ENCODE peak calls at places on chromosome 1, in six cellular contexts. V is A549, R is esophagus squamous epithelium, L is ovary, I is H1, Z is Peyer's patch. P is an unnamed sample.

GRCh38 chr1:176541663-176542062 is 78.7 kb downstream of the PAPPA2 start:
- DNase-seq in L (no peak), V (no peak), Z (no peak), I (no peak), R (no peak), P (no peak)

GRCh38 chr1:89142160-89142559 is 16.2 kb upstream of the GBP2 start:
- DNase-seq in L (no peak), I (no peak), R (no peak), V (no peak), Z (no peak), P (no peak)

GRCh38 chr1:176033879-176034278 is 173.2 kb downstream of the COP1 start:
- DNase-seq in V (no peak), R (no peak), I (no peak), L (no peak), Z (no peak), P (no peak)

GRCh38 chr1:247400685-247401084 is 15.3 kb upstream of the NLRP3 start:
- DNase-seq in V (no peak), Z (no peak), R (no peak), L (no peak), I (no peak), P (no peak)

GRCh38 chr1:245262876-245263625 is 108.3 kb downstream of the KIF26B start:
- DNase-seq in V (no peak), I (no peak), Z (no peak), L (no peak), R (no peak), P (no peak)

GRCh38 chr1:41355356-41355755 is 5.9 kb upstream of the FOXO6 start:
- DNase-seq in R (no peak), Z (no peak), L (no peak), I (no peak), V (no peak), P (no peak)

GRCh38 chr1:147152772-147153171 is 19.5 kb downstream of the PRKAB2 start:
- DNase-seq in L (no peak), V (no peak), I (no peak), R (no peak), Z (no peak), P (no peak)

GRCh38 chr1:155320661-155321576 is at the start of gene RUSC1:
- DNase-seq in L (peak), R (no peak), V (no peak), Z (peak), I (peak), P (peak)

GRCh38 chr1:59750612-59751395 is 63.9 kb upstream of the HOOK1 start:
- DNase-seq in Z (no peak), V (no peak), L (peak), R (no peak), I (no peak), P (peak)

GRCh38 chr1:225626698-225627097 is 26.2 kb downstream of the ENAH start:
- DNase-seq in I (no peak), L (no peak), Z (no peak), R (no peak), V (no peak), P (no peak)

GRCh38 chr1:26285366-26286063 is 5.6 kb downstream of the SH3BGRL3 start:
- DNase-seq in V (peak), R (no peak), L (no peak), I (no peak), Z (peak), P (no peak)

GRCh38 chr1:65850281-65850680 is 57.6 kb downstream of the PDE4B start:
- DNase-seq in I (no peak), R (no peak), V (no peak), L (no peak), Z (no peak), P (no peak)

GRCh38 chr1:27527223-27527856 is 37.4 kb upstream of the WASF2 start:
- DNase-seq in I (peak), R (no peak), Z (peak), L (peak), V (no peak), P (peak)

GRCh38 chr1:228798548-228798947 is 63.3 kb downstream of the RHOU start:
- DNase-seq in I (no peak), R (no peak), Z (no peak), L (no peak), V (no peak), P (no peak)

GRCh38 chr1:223700942-223701637 is 11.2 kb upstream of the CAPN2 start:
- DNase-seq in L (peak), I (no peak), V (peak), R (no peak), Z (no peak), P (peak)

GRCh38 chr1:51518730-51519047 is 377 bp downstream of the EPS15 start:
- DNase-seq in L (peak), V (peak), Z (peak), R (no peak), I (no peak), P (peak)

GRCh38 chr1:59947047-59947938 is 20.7 kb upstream of the CYP2J2 start:
- DNase-seq in Z (peak), L (no peak), I (no peak), R (peak), V (peak), P (peak)

GRCh38 chr1:10033359-10033845 is 644 bp downstream of the UBE4B start:
- DNase-seq in I (no peak), R (no peak), Z (no peak), V (peak), L (peak), P (peak)

GRCh38 chr1:118249641-118250040 is 64.6 kb upstream of the SPAG17 start:
- DNase-seq in R (no peak), V (no peak), L (no peak), I (no peak), Z (no peak), P (no peak)

GRCh38 chr1:212124891-212125582 is 89.5 kb downstream of the DTL start:
- DNase-seq in I (no peak), L (no peak), Z (no peak), V (no peak), R (peak), P (no peak)

GRCh38 chr1:90574692-90575370 is 142.3 kb downstream of the BARHL2 start:
- DNase-seq in I (no peak), L (no peak), V (no peak), Z (no peak), R (no peak), P (no peak)

GRCh38 chr1:178189814-178190213 is 95.9 kb downstream of the RASAL2 start:
- DNase-seq in V (peak), Z (no peak), R (no peak), L (no peak), I (peak), P (peak)

GRCh38 chr1:168319691-168320090 is 39.0 kb downstream of the TBX19 start:
- DNase-seq in I (no peak), V (no peak), L (peak), R (no peak), Z (no peak), P (no peak)

GRCh38 chr1:21302747-21303715 is 12.8 kb upstream of the ECE1 start:
- DNase-seq in Z (no peak), I (no peak), L (no peak), V (no peak), R (no peak), P (peak)

GRCh38 chr1:218625393-218625792 is 280.3 kb downstream of the TGFB2 start:
- DNase-seq in V (no peak), I (no peak), L (no peak), R (no peak), Z (no peak), P (no peak)

GRCh38 chr1:230836801-230837200 is 31.5 kb downstream of the C1orf198 start:
- DNase-seq in V (no peak), I (no peak), L (no peak), Z (no peak), R (no peak), P (no peak)

GRCh38 chr1:232147215-232147614 is 482.7 kb downstream of the SIPA1L2 start:
- DNase-seq in Z (no peak), V (no peak), L (no peak), I (no peak), R (no peak), P (no peak)

GRCh38 chr1:178609015-178609414 is 96.1 kb downstream of the TEX35 start:
- DNase-seq in L (no peak), R (no peak), I (no peak), Z (no peak), V (no peak), P (no peak)

GRCh38 chr1:30512253-30512921 is 211.0 kb downstream of the MATN1 start:
- DNase-seq in R (no peak), L (no peak), Z (no peak), I (no peak), V (no peak), P (no peak)

GRCh38 chr1:222454782-222455181 is 93.1 kb downstream of the HHIPL2 start:
- DNase-seq in L (no peak), I (no peak), V (no peak), Z (no peak), R (no peak), P (no peak)

GRCh38 chr1:14598007-14598497 is 433 bp upstream of the KAZN start:
- DNase-seq in R (no peak), V (no peak), I (no peak), Z (no peak), L (peak), P (peak)

GRCh38 chr1:98045211-98046030 is 124.6 kb upstream of the DPYD start:
- DNase-seq in V (peak), I (no peak), R (no peak), Z (no peak), L (no peak), P (no peak)

GRCh38 chr1:222643603-222643936 is 25.7 kb downstream of the MIA3 start:
- DNase-seq in R (no peak), L (no peak), Z (peak), I (no peak), V (peak), P (no peak)

GRCh38 chr1:202349263-202349928 is 897 bp downstream of the PPP1R12B start:
- DNase-seq in V (no peak), L (no peak), R (no peak), I (no peak), Z (no peak), P (no peak)

GRCh38 chr1:171532520-171532919 is 47.2 kb downstream of the PRRC2C start:
- DNase-seq in V (no peak), Z (no peak), L (no peak), I (no peak), R (no peak), P (no peak)

GRCh38 chr1:111906111-111906510 is 83.4 kb downstream of the KCND3 start:
- DNase-seq in L (no peak), V (no peak), I (no peak), Z (no peak), R (no peak), P (no peak)

GRCh38 chr1:174898102-174898802 is 101.5 kb upstream of the CACYBP start:
- DNase-seq in V (no peak), R (no peak), L (no peak), Z (no peak), I (no peak), P (no peak)

GRCh38 chr1:151807131-151807530 is 1.9 kb upstream of the LINGO4 start:
- DNase-seq in I (no peak), R (no peak), Z (no peak), V (no peak), L (no peak), P (no peak)

GRCh38 chr1:151805066-151805820 is at the start of gene LINGO4:
- DNase-seq in I (no peak), V (no peak), L (no peak), Z (no peak), R (no peak), P (peak)

GRCh38 chr1:151803915-151804314 is 1.3 kb downstream of the LINGO4 start:
- DNase-seq in L (no peak), I (no peak), R (no peak), Z (no peak), V (no peak), P (no peak)

GRCh38 chr1:151803164-151803563 is 2.1 kb downstream of the LINGO4 start:
- DNase-seq in V (no peak), R (no peak), I (no peak), L (no peak), Z (no peak), P (no peak)

DNA sequence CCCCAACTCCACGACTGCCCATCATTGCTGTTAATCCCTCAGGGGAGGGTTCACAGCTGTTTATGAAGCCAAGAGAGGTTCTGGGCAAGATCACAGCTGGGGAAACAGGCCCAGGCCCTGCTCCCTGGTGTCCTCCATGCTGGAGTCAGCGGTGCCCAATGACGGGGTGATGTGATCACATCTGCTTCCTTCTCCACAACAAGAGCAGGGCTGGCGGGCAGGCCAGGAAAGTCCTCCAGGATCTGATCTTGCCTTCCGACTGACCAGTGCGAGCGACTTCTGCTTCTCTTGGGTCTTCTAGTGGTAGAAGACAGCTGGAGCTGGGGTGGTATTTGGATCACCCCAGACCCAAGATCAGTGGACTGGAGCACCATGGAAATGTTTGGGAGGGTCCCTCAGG is 951 bp upstream of the LINGO4 start:
- DNase-seq in Z (no peak), L (no peak), V (no peak), R (no peak), I (no peak), P (no peak)
- TF ChIP-seq POLR2A in Z (no peak), L (no peak), V (no peak), R (no peak), I (no peak), P (no peak)

GRCh38 chr1:1358433-1359201 is at the start of gene MXRA8:
- DNase-seq in I (no peak), V (no peak), R (no peak), L (peak), Z (no peak), P (peak)
- H3K4me3 ChIP-seq in I (peak), V (no peak), R (peak), L (peak), Z (peak), P (no peak)

GRCh38 chr1:7561331-7561921 is 209.7 kb upstream of the VAMP3 start:
- DNase-seq in I (peak), V (no peak), R (no peak), Z (no peak), L (no peak), P (no peak)
- TF ChIP-seq CTCF in I (peak), V (no peak), R (no peak), Z (peak), L (no peak), P (peak)

GRCh38 chr1:208156310-208156709 is 87.9 kb downstream of the PLXNA2 start:
- DNase-seq in R (no peak), L (no peak), V (no peak), Z (no peak), I (no peak), P (no peak)

GRCh38 chr1:208158640-208159541 is 85.3 kb downstream of the PLXNA2 start:
- DNase-seq in L (no peak), R (no peak), Z (no peak), V (no peak), I (no peak), P (no peak)

GRCh38 chr1:208155243-208155642 is 88.9 kb downstream of the PLXNA2 start:
- DNase-seq in Z (no peak), L (no peak), V (no peak), I (no peak), R (no peak), P (no peak)

GRCh38 chr1:208159542-208160258 is 84.5 kb downstream of the PLXNA2 start:
- DNase-seq in R (no peak), V (no peak), L (peak), I (no peak), Z (no peak), P (no peak)

GRCh38 chr1:208157769-208158168 is 86.4 kb downstream of the PLXNA2 start:
- DNase-seq in V (no peak), Z (no peak), R (no peak), I (no peak), L (no peak), P (peak)
- TF ChIP-seq POLR2A in V (no peak), Z (no peak), R (no peak), I (no peak), L (no peak), P (no peak)

DNA sequence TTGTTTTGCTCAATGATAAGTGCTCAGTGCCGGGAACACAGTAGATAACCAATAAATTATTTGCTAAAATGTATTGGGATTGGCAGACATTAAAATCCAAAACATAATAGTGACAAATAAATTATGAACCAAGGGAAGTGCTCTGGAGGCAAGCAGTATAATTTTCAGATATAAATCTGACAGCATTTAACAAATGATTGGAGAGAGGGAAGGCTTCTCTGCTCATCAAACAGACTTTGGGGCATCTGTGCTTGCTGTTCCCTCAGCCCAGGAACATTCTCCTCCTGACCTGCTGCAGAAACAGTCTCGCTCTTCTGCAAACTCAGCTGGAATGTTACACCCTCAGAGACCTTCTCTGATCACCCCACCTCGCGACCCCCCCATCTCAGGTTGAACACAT is 2.2 kb downstream of the CD46 start:
- DNase-seq in L (no peak), Z (no peak), I (no peak), V (no peak), R (no peak), P (no peak)
- H3K4me3 ChIP-seq in L (no peak), Z (peak), I (peak), V (peak), R (peak), P (no peak)

DNA sequence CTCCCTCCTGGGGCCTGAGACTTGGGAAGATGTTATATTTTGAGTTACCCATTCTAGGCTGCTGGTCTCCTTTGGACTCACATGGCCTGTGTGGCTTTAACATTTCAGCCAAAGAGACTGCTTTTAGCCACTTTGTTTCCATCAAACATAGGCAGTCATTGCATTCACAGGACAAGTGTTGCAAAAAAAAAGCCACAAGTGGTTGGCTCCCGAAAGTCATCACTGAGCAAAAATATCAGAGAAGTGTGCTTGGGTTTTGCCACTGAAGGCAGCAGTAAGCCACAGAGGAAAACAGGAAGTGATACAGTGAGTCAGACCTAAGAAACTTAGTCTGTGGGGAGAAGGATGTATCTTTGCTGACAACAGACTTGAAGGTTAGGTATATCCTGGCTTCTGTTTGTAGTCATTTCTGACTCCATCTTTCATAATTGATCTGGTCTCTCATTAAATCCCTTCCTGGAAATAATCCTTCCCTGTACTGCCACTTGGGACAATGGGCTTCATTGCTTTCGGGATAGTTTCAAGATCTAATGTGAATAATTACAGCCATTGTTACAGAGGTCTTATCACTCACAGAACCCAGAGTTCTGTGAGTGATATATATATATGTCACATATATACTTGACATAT is 80.9 kb downstream of the COLGALT2 start:
- DNase-seq in I (no peak), Z (peak), R (no peak), L (no peak), V (no peak), P (no peak)
- TF ChIP-seq CTCF in I (no peak), Z (peak), R (no peak), L (no peak), V (no peak), P (no peak)

GRCh38 chr1:44031051-44031899 is at the start of gene SLC6A9:
- DNase-seq in Z (peak), V (no peak), I (peak), R (no peak), L (peak), P (peak)
- TF ChIP-seq POLR2A in Z (no peak), V (no peak), I (peak), R (no peak), L (no peak), P (no peak)

GRCh38 chr1:12167493-12168429 is 970 bp downstream of the TNFRSF1B start:
- DNase-seq in I (no peak), L (no peak), Z (peak), R (no peak), V (no peak), P (no peak)
- H3K4me3 ChIP-seq in I (peak), L (peak), Z (peak), R (peak), V (no peak), P (no peak)

DNA sequence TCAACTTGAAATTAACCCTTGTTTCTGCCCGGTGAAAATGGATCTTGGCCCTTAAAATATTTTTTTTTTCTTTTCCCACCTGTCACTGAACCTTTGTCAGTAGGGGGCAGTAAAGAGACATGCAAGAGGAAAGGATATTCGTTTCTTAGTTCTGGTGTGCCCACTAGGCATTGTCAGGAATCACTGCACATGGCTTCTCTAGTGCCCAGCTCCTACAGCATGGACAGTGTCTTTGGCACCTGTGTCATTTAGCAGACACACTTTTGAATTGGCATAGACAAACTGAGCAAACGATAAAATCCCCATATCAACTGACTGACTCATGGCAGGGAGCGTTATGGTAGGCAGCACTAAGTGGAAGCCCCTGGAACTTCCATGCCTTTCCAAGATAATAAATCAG is 1048.1 kb downstream of the BRINP3 start:
- DNase-seq in V (peak), L (no peak), R (no peak), Z (no peak), I (no peak), P (no peak)
- TF ChIP-seq CTCF in V (peak), L (no peak), R (no peak), Z (peak), I (peak), P (peak)

DNA sequence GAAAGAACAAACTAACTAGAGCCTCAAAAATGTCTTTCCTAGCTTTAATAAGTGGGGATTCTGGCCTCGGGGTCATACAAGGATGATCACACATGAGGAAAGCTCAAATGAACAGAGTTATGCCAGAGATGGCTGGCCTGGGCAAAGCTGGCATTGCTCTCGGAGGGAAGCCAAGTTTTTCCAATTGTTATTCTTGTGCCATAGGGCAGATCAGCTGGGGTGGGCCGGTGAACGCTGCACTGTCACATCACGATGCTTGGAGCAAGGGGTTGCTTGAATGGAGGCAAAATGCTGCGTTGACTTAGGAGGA is 75.9 kb upstream of the LYST start:
- DNase-seq in I (no peak), R (no peak), L (no peak), Z (no peak), V (no peak), P (no peak)
- TF ChIP-seq POLR2A in I (no peak), R (no peak), L (no peak), Z (no peak), V (no peak), P (no peak)